ENCODE peak calls at places on chromosomes 6 and 20, in four cellular contexts. L, B, M and K are unnamed samples.

GRCh38 chr6:47353822-47354221 is 44.1 kb upstream of the TNFRSF21 start:
- DNase-seq in L (no peak), B (no peak), M (no peak), K (no peak)

GRCh38 chr6:44529506-44529905 is 142.0 kb downstream of the CDC5L start:
- DNase-seq in L (no peak), B (no peak), M (no peak), K (no peak)

GRCh38 chr6:146997062-146997461 is 207.2 kb upstream of the STXBP5 start:
- DNase-seq in L (no peak), B (no peak), M (no peak), K (no peak)

GRCh38 chr6:8642131-8642530 is 206.8 kb upstream of the SLC35B3 start:
- DNase-seq in L (no peak), B (no peak), M (no peak), K (no peak)

GRCh38 chr6:12185081-12185673 is 105.0 kb upstream of the EDN1 start:
- DNase-seq in L (no peak), B (no peak), M (no peak), K (no peak)

GRCh38 chr20:50395914-50396488 is 114.2 kb upstream of the PTPN1 start:
- DNase-seq in L (no peak), B (no peak), M (no peak), K (no peak)

GRCh38 chr20:49698477-49698876 is 15.2 kb downstream of the B4GALT5 start:
- DNase-seq in L (no peak), B (no peak), M (no peak), K (no peak)

GRCh38 chr20:57264908-57265648 is 1.4 kb downstream of the BMP7 start:
- DNase-seq in L (no peak), B (no peak), M (no peak), K (no peak)

GRCh38 chr6:273441-274111 is 18.7 kb upstream of the DUSP22 start:
- DNase-seq in L (no peak), B (no peak), M (no peak), K (no peak)

GRCh38 chr6:165580139-165580538 is 82.9 kb downstream of the PDE10A start:
- DNase-seq in L (no peak), B (no peak), M (no peak), K (no peak)

GRCh38 chr6:159654483-159655098 is 38.5 kb downstream of the SOD2 start:
- DNase-seq in L (no peak), B (no peak), M (no peak), K (no peak)

GRCh38 chr6:166413491-166413951 is 30.8 kb upstream of the MPC1 start:
- DNase-seq in L (no peak), B (peak; percentile 12), M (no peak), K (no peak)

GRCh38 chr6:35919827-35920751 is 809 bp downstream of the SRPK1 start:
- DNase-seq in L (peak; percentile 7), B (peak; percentile 35), M (peak; percentile 20), K (peak; percentile 51)